ENCODE peak calls at places on chromosomes 12 and 14, in seven cellular contexts. E is progenitor cell of endocrine pancreas; G is NCI-H460; J is caudate nucleus; U is stimulated activated CD8-positive, alpha-beta memory T cell treated with anti-CD3 and anti-CD28 coated beads, Interleukin-2, amount 100 ng/mL, for 48 hours; Q is HFFc6; T is mammary epithelial cell. I is an unnamed sample.

GRCh38 chr12:4439736-4440135 is 5.9 kb downstream of the FGF6 start:
- DNase-seq in E (peak), G (no peak), J (no peak), U (no peak), Q (no peak), T (no peak), I (no peak)

GRCh38 chr12:107526555-107527180 is 158.9 kb upstream of the PWP1 start:
- DNase-seq in E (no peak), G (no peak), J (no peak), U (no peak), Q (no peak), T (no peak), I (no peak)

GRCh38 chr12:123998960-123999359 is 25.9 kb downstream of the ZNF664 start:
- DNase-seq in E (no peak), G (no peak), J (no peak), U (no peak), Q (peak), T (no peak), I (no peak)

GRCh38 chr12:121610239-121611149 is 15.8 kb upstream of the ORAI1 start:
- DNase-seq in E (no peak), G (no peak), J (peak), U (no peak), Q (peak), T (no peak), I (peak)

GRCh38 chr12:64243809-64244208 is 21.7 kb upstream of the KICS2 start:
- DNase-seq in E (no peak), G (no peak), J (no peak), U (no peak), Q (no peak), T (no peak), I (no peak)

GRCh38 chr12:100173111-100173510 is 27.5 kb upstream of the ACTR6 start:
- DNase-seq in E (no peak), G (no peak), J (no peak), U (no peak), Q (no peak), T (no peak), I (no peak)

GRCh38 chr14:101506211-101506920 is 54.9 kb upstream of the DIO3 start:
- DNase-seq in E (no peak), G (no peak), J (peak), U (no peak), Q (no peak), T (no peak), I (no peak)

GRCh38 chr12:116039081-116039480 is 238.4 kb downstream of the MED13L start:
- DNase-seq in E (no peak), G (no peak), J (no peak), U (no peak), Q (no peak), T (no peak), I (no peak)

GRCh38 chr14:56351861-56352260 is 227.7 kb upstream of the TMEM260 start:
- DNase-seq in E (no peak), G (no peak), J (no peak), U (no peak), Q (peak), T (peak), I (no peak)

GRCh38 chr14:101034986-101035385 is 131.5 kb upstream of the RTL1 start:
- DNase-seq in E (no peak), G (no peak), J (no peak), U (no peak), Q (no peak), T (no peak), I (no peak)

I was measured in anterior cingulate cortex.